ENCODE peak calls at places on chromosomes 5 and 9, in ten cellular contexts. Q is astrocyte, D is MM.1S, K is fibroblast of lung, L is HCT116, P is H9, B is mammary epithelial cell, X is IMR-90, W is neural progenitor cell, O is PC-3. V is an unnamed sample.

GRCh38 chr5:179367491-179367890 is 22.2 kb upstream of the ADAMTS2 start:
- DNase-seq in Q (no peak), D (no peak), K (no peak), L (no peak), P (no peak), B (no peak), X (no peak), W (no peak), O (no peak), V (no peak)

GRCh38 chr5:180600554-180601041 is 9.3 kb upstream of the SCGB3A1 start:
- DNase-seq in Q (no peak), D (no peak), K (no peak), L (no peak), P (peak; percentile 27), B (no peak), X (no peak), W (no peak), O (no peak), V (no peak)

GRCh38 chr5:103503065-103503464 is 59.5 kb downstream of the NUDT12 start:
- DNase-seq in Q (no peak), D (no peak), K (no peak), L (no peak), P (no peak), B (no peak), X (no peak), W (no peak), O (peak; percentile 76), V (no peak)

GRCh38 chr5:421901-422300 is 21.1 kb upstream of the EXOC3 start:
- DNase-seq in Q (no peak), D (no peak), K (no peak), L (no peak), P (no peak), B (no peak), X (no peak), W (no peak), O (no peak), V (no peak)

GRCh38 chr9:134301387-134302129 is 24.7 kb upstream of the RXRA start:
- DNase-seq in Q (no peak), D (peak; percentile 80), K (no peak), L (no peak), P (no peak), B (peak; percentile 80), X (no peak), W (no peak), O (peak; percentile 64), V (no peak)

GRCh38 chr5:134543820-134544692 is 18.6 kb downstream of the JADE2 start:
- DNase-seq in Q (no peak), D (no peak), K (no peak), L (no peak), P (no peak), B (no peak), X (no peak), W (no peak), O (no peak), V (no peak)

GRCh38 chr5:159735749-159736660 is 180.3 kb upstream of the ADRA1B start:
- DNase-seq in Q (peak; percentile 29), D (no peak), K (peak; percentile 43), L (no peak), P (no peak), B (peak; percentile 71), X (no peak), W (no peak), O (peak; percentile 81), V (no peak)

GRCh38 chr5:119285070-119285916 is 70.5 kb upstream of the TNFAIP8 start:
- DNase-seq in Q (peak; percentile 55), D (no peak), K (no peak), L (no peak), P (no peak), B (no peak), X (no peak), W (no peak), O (no peak), V (no peak)

GRCh38 chr5:88833371-88834107 is 49.4 kb downstream of the MEF2C start:
- DNase-seq in Q (peak; percentile 54), D (peak; percentile 52), K (peak; percentile 75), L (no peak), P (no peak), B (no peak), X (peak; percentile 74), W (no peak), O (no peak), V (no peak)

GRCh38 chr5:7917130-7918123 is 48.5 kb downstream of the MTRR start:
- DNase-seq in Q (no peak), D (no peak), K (no peak), L (no peak), P (no peak), B (no peak), X (no peak), W (no peak), O (no peak), V (no peak)

GRCh38 chr5:80128129-80128528 is 93.0 kb downstream of the THBS4 start:
- DNase-seq in Q (peak; percentile 26), D (no peak), K (no peak), L (no peak), P (peak; percentile 56), B (no peak), X (no peak), W (no peak), O (peak; percentile 7), V (no peak)

GRCh38 chr9:10855847-10856246 is 243.0 kb upstream of the PTPRD start:
- DNase-seq in Q (no peak), D (peak; percentile 27), K (peak; percentile 3), L (no peak), P (no peak), B (no peak), X (no peak), W (peak; percentile 63), O (peak; percentile 14), V (no peak)

GRCh38 chr5:56812110-56812509 is 3.2 kb upstream of the MAP3K1 start:
- DNase-seq in Q (no peak), D (no peak), K (no peak), L (no peak), P (no peak), B (peak; percentile 11), X (peak; percentile 29), W (no peak), O (no peak), V (no peak)

GRCh38 chr5:170151105-170151831 is 45.6 kb downstream of the FOXI1 start:
- DNase-seq in Q (peak; percentile 85), D (no peak), K (peak; percentile 21), L (peak; percentile 57), P (peak; percentile 61), B (peak; percentile 87), X (peak; percentile 44), W (no peak), O (peak; percentile 84), V (no peak)

GRCh38 chr5:160315968-160316367 is 3.6 kb upstream of the CCNJL start:
- DNase-seq in Q (peak; percentile 47), D (peak; percentile 63), K (no peak), L (peak; percentile 68), P (no peak), B (peak; percentile 93), X (peak; percentile 73), W (no peak), O (peak; percentile 98), V (peak; percentile 69)

GRCh38 chr5:132498152-132498551 is 7.6 kb upstream of the IRF1 start:
- DNase-seq in Q (peak; percentile 29), D (peak; percentile 19), K (no peak), L (no peak), P (no peak), B (peak; percentile 93), X (peak; percentile 75), W (no peak), O (peak; percentile 56), V (peak; percentile 26)

GRCh38 chr9:72577212-72577753 is 55.9 kb downstream of the TMC1 start:
- DNase-seq in Q (peak; percentile 82), D (no peak), K (peak; percentile 92), L (peak; percentile 68), P (no peak), B (peak; percentile 93), X (peak; percentile 85), W (no peak), O (peak; percentile 93), V (no peak)

GRCh38 chr9:96186601-96187011 is 115.4 kb downstream of the HSD17B3 start:
- DNase-seq in Q (peak; percentile 17), D (no peak), K (peak; percentile 26), L (no peak), P (peak; percentile 78), B (peak; percentile 10), X (no peak), W (peak; percentile 88), O (peak; percentile 22), V (peak; percentile 71)
- H3K9ac ChIP-seq in Q (no peak overlapping the region), D (no peak overlapping the region), K (no peak overlapping the region), L (no peak overlapping the region), P (no peak overlapping the region), B (no peak overlapping the region), X (no peak overlapping the region), W (no peak overlapping the region), O (no peak overlapping the region), V (peak overlapping the region; percentile 41)

GRCh38 chr9:93910598-93910997 is 44.6 kb downstream of the BARX1 start:
- DNase-seq in Q (no peak), D (no peak), K (no peak), L (no peak), P (peak; percentile 43), B (no peak), X (no peak), W (peak; percentile 22), O (no peak), V (no peak)
- TF ChIP-seq CTCF in Q (no peak), D (no peak), K (no peak), L (no peak), P (peak; percentile 57), B (no peak), X (no peak), W (peak; percentile 35), O (no peak), V (no peak)

GRCh38 chr5:172712610-172713009 is 58.4 kb downstream of the DUSP1 start:
- DNase-seq in Q (no peak), D (no peak), K (no peak), L (no peak), P (no peak), B (no peak), X (no peak), W (no peak), O (no peak), V (no peak)
- H3K27ac ChIP-seq in Q (no peak overlapping the region), D (no peak overlapping the region), K (no peak overlapping the region), L (no peak overlapping the region), P (no peak overlapping the region), B (no peak overlapping the region), X (no peak overlapping the region), W (no peak overlapping the region), O (no peak overlapping the region), V (no peak overlapping the region)

DNA sequence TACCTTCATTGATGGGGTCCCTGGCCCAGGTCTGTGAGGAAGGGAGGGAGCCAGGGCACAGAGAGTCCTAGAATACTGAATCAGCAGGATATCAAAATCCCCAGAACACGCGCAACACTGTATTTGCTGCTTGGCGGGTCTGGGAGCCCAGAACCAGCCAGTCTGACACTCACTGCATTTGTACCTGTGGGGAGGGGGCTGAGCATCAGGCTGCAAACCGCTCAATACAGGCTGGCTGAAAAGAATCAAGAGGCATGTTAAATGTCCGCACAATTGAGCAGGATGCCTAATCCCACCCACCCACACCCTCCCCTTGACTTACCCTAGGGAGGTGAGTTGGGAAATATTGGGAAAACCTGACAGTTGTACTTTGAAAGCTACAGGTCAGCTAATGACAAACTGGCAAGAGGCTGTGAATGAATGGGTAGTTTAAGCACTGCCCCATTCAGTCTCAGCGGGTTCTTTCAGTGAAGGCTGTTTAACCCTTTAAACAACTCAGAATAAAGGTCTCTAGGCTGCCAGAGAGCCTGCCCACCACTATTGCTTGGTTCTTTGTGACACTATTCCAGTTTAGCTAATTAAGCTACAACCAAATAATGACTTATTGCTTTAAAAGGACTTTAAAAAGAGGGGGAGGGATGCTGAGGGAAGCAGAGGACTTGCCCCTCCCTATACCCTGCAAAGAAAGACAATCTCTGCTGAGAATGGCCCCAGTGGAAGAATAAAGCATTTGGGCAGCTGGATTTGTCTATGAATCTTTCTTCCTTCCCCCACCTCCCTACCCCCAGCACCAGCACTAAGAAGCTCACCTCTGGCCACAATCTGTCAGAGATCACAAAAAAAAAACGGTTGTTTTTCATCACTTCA is 5.0 kb downstream of the SPRY4 start:
- DNase-seq in Q (no peak), D (no peak), K (no peak), L (no peak), P (no peak), B (peak; percentile 45), X (no peak), W (peak; percentile 82), O (no peak), V (no peak)
- H3K9ac ChIP-seq in Q (peak overlapping the region; percentile 65), D (no peak overlapping the region), K (peak overlapping the region; percentile 34), L (peak overlapping the region; percentile 7), P (peak overlapping the region; percentile 53), B (no peak overlapping the region), X (peak overlapping the region; percentile 34), W (no peak overlapping the region), O (peak overlapping the region; percentile 64), V (no peak overlapping the region)